ENCODE peak calls at places on chromosomes 16 and 17, in nine cellular contexts. Q, E, P, D, U, I, R, J and Z are unnamed samples.
A peak's percentile ranks its signal among the peaks of the same experiment; 100 is the strongest.

GRCh38 chr17:40304464-40304863 is 4.5 kb upstream of the RARA start:
- DNase-seq in P (no peak), D (no peak), R (no peak), J (no peak), U (peak; percentile 19), Q (no peak), I (peak; percentile 46), E (no peak), Z (peak; percentile 78)

GRCh38 chr17:63911657-63912100 is 621 bp upstream of the CSHL1 start:
- DNase-seq in P (peak; percentile 79), Q (peak; percentile 20), U (peak; percentile 61), E (peak; percentile 41), D (peak; percentile 38), I (no peak), R (no peak), J (peak; percentile 59), Z (no peak)

GRCh38 chr17:19610879-19611278 is 37.7 kb upstream of the ALDH3A2 start:
- DNase-seq in E (no peak), R (no peak), I (no peak), Q (no peak), U (no peak), D (no peak), J (no peak), P (no peak), Z (no peak)

GRCh38 chr16:30485818-30486436 is 13.4 kb downstream of the ITGAL start:
- DNase-seq in E (no peak), D (no peak), U (no peak), J (no peak), R (no peak), I (no peak), P (no peak), Q (no peak), Z (no peak)

GRCh38 chr17:57424777-57425188 is 168.5 kb downstream of the MSI2 start:
- DNase-seq in R (peak; percentile 58), U (no peak), I (no peak), D (no peak), Q (no peak), P (no peak), E (no peak), J (no peak), Z (no peak)

GRCh38 chr17:79107499-79108231 is 33.0 kb downstream of the ENGASE start:
- DNase-seq in E (no peak), R (no peak), D (no peak), Q (no peak), P (no peak), J (no peak), I (no peak), U (no peak), Z (no peak)

GRCh38 chr17:66494023-66494803 is 191.8 kb downstream of the PRKCA start:
- DNase-seq in Q (no peak), I (peak; percentile 60), D (no peak), E (peak; percentile 65), U (no peak), R (peak; percentile 84), J (no peak), P (no peak), Z (peak; percentile 69)

GRCh38 chr16:35691057-35691456 is 2231.6 kb downstream of the TP53TG3F start:
- DNase-seq in Q (no peak), U (no peak), J (no peak), I (no peak), D (no peak), E (no peak), R (no peak), P (no peak), Z (no peak)

GRCh38 chr16:85359147-85359822 is 247.0 kb upstream of the CIBAR2 start:
- DNase-seq in E (no peak), D (no peak), J (no peak), P (no peak), Q (no peak), R (no peak), I (no peak), U (no peak), Z (no peak)

DNA sequence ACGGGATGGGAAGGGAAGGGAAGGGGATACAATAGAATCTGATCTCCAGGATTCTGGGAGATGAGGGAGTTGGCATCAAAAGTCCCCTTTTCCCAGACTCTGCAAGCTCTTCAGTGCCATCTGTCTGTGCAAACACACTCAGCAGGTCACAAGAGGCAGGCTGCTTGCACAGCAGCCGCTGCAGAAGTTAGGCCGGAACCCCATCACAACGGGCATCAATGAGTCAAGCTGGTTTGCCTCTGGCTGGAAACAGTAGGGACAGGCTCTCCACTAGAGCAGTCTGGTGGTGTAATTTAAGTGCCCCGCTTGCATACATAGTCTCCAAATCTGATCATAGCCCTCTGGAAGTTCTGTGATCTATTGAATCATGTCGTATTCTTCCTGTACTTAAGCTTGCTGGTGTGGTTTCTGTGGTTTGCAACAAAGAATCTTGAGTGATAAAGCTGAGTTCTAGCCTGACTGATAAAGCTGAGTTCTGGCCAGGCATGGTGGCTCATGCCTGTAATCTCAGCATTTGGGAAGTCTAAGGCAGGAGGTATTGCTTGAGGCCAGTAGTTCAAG is 33.7 kb upstream of the KDM8 start:
- DNase-seq in J (peak; percentile 29), I (peak; percentile 53), D (no peak), U (no peak), Q (peak; percentile 74), P (no peak), E (peak; percentile 68), R (no peak), Z (peak; percentile 72)
- TF ChIP-seq CTCF in J (peak; percentile 31), I (peak; percentile 33), D (no peak), U (no peak), Q (peak; percentile 55), P (no peak), E (peak; percentile 22), R (peak; percentile 5), Z (peak; percentile 16)

DNA sequence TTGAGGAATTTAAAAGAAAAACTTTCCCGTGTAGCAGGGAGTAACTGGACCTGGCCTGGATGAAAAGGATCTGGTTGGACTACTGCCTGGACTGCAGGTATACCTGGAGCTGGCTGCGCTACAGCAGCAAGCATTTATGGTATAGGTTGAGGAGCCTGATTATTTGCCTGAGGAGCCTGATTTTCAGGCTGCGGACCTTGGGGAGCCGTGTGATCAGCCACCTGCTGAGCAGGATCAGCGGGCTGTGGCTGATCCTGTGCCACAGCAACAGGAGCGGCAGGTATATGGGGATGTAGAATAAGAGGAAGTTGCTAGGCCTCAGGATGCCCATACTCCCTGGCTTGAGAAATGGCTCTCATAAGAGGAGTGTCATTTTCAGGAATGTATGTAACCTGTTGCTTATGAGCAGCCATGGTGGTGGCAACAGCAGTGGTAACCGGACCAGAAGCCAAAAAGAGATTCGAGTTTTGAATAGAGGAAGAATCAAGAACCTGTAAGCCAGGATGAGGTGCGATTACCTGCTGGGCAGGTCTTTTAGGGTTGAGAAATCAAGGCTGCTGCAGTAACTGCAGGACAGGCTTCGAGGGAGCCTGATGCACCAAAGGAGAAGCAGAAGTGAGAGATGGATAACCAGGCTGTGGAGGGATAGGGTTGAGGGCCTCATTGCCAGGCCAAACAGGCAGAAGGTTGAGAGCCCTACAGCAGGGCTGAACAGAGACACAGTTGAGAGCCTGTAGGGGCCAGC is 60.9 kb upstream of the ARL4D start:
- DNase-seq in J (no peak), R (no peak), U (no peak), D (no peak), P (no peak), I (no peak), E (no peak), Q (no peak), Z (no peak)
- H3K4me3 ChIP-seq in J (no peak overlapping the region), R (no peak overlapping the region), U (no peak overlapping the region), D (no peak overlapping the region), P (no peak overlapping the region), I (no peak overlapping the region), E (no peak overlapping the region), Q (no peak overlapping the region), Z (no peak overlapping the region)

GRCh38 chr16:66165879-66166278 is 200.6 kb upstream of the CDH5 start:
- DNase-seq in U (no peak), E (no peak), D (no peak), J (no peak), I (no peak), Q (no peak), R (no peak), P (no peak), Z (no peak)

GRCh38 chr16:66169817-66170216 is 196.7 kb upstream of the CDH5 start:
- DNase-seq in Q (no peak), I (no peak), E (no peak), P (no peak), J (no peak), D (no peak), R (no peak), U (no peak), Z (no peak)

GRCh38 chr16:66168777-66169176 is 197.7 kb upstream of the CDH5 start:
- DNase-seq in D (no peak), I (no peak), R (no peak), J (no peak), Q (no peak), E (no peak), P (no peak), U (no peak), Z (no peak)

GRCh38 chr16:66166451-66166850 is 200.0 kb upstream of the CDH5 start:
- DNase-seq in D (no peak), J (no peak), I (no peak), E (no peak), P (no peak), Q (no peak), U (no peak), R (no peak), Z (no peak)

DNA sequence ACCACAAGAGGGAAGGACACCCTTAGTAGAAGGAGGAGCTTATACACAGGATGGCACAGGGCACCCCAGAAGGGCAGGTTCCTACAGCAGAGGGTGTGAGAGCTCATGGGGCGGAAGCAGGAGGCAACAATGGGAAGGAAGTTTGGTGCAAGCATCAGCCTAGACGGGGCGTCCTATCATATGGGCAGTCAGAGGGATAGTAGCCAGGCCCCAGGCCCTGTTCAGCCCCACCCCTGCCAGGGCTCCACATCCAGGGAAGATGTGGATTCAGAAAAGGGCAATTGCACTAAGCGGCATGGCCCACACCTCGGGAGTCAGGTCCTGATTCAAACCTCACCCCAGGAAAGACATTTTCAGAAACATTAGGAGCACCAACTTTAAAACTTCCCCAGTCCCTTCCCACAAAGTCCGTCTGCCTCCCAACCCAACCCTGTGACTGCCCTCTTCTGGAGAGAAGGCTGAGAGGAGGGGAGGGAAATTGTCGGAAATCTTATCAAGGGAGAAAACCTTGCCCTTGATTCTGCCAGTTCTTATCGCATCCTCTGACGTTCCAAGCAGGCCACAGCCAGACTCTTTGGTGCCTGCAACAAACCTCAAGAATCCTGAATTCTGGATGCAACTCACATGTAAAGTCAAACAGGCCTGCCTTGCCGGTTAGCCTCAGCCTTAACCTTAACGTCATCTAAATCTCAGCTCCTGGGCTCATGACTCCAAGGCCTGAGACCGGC is 198.8 kb upstream of the CDH5 start:
- DNase-seq in I (no peak), P (peak; percentile 16), D (no peak), Q (no peak), U (no peak), J (peak; percentile 15), R (no peak), E (no peak), Z (no peak)
- TF ChIP-seq CTCF in I (peak; percentile 54), P (no peak), D (no peak), Q (no peak), U (peak; percentile 34), J (peak; percentile 50), R (peak; percentile 18), E (no peak), Z (peak; percentile 48)

GRCh38 chr16:57775661-57776469 is 26.4 kb downstream of the KIFC3 start:
- DNase-seq in R (no peak), E (peak; percentile 60), I (no peak), D (peak; percentile 55), Q (no peak), P (no peak), U (no peak), J (peak; percentile 95), Z (no peak)
- H3K4me3 ChIP-seq in R (no peak overlapping the region), E (no peak overlapping the region), I (no peak overlapping the region), D (no peak overlapping the region), Q (no peak overlapping the region), P (no peak overlapping the region), U (no peak overlapping the region), J (no peak overlapping the region), Z (no peak overlapping the region)